ENCODE peak calls at places on chromosomes 11 and 22, in eight cellular contexts. K, T, G, V, I, A, E and N are unnamed samples.
A peak's percentile ranks its signal among the peaks of the same experiment; 100 is the strongest.

GRCh38 chr11:57904369-57904768 is 119.3 kb upstream of the OR9Q1 start:
- DNase-seq in K (no peak), T (no peak), G (no peak), V (no peak), I (no peak), A (no peak), E (no peak), N (no peak)

GRCh38 chr11:69969890-69970784 is 108.0 kb upstream of the ANO1 start:
- DNase-seq in K (no peak), T (no peak), G (no peak), V (no peak), I (no peak), A (no peak), E (no peak), N (no peak)

GRCh38 chr11:130413383-130414106 is 14.9 kb downstream of the ADAMTS8 start:
- DNase-seq in K (no peak), T (no peak), G (peak; percentile 91), V (no peak), I (no peak), A (no peak), E (no peak), N (peak; percentile 90)

GRCh38 chr11:111541209-111542061 is 915 bp downstream of the LAYN start:
- DNase-seq in K (no peak), T (no peak), G (peak; percentile 46), V (no peak), I (no peak), A (no peak), E (peak; percentile 77), N (peak; percentile 72)

GRCh38 chr11:18650859-18651557 is 16.9 kb upstream of the SPTY2D1 start:
- DNase-seq in K (no peak), T (no peak), G (peak; percentile 83), V (peak; percentile 68), I (peak; percentile 51), A (no peak), E (no peak), N (peak; percentile 47)

GRCh38 chr22:32879550-32879949 is 78.0 kb downstream of the TIMP3 start:
- DNase-seq in K (no peak), T (no peak), G (peak; percentile 3), V (no peak), I (no peak), A (no peak), E (no peak), N (no peak)

GRCh38 chr11:47435687-47436086 is 9.4 kb upstream of the PSMC3 start:
- DNase-seq in K (no peak), T (no peak), G (no peak), V (no peak), I (no peak), A (no peak), E (no peak), N (no peak)

GRCh38 chr22:20268350-20269012 is 363 bp upstream of the RTN4R start:
- DNase-seq in K (peak; percentile 53), T (no peak), G (peak; percentile 36), V (peak; percentile 74), I (peak; percentile 44), A (peak; percentile 50), E (peak; percentile 78), N (peak; percentile 89)

GRCh38 chr11:125393331-125393730 is 102.7 kb downstream of the FEZ1 start:
- DNase-seq in K (no peak), T (no peak), G (no peak), V (no peak), I (no peak), A (no peak), E (no peak), N (no peak)

GRCh38 chr11:127996825-127997224 is 590.5 kb downstream of the ETS1 start:
- DNase-seq in K (no peak), T (no peak), G (peak; percentile 81), V (no peak), I (no peak), A (no peak), E (no peak), N (peak; percentile 52)

GRCh38 chr22:44382461-44383038 is 69.8 kb upstream of the SHISAL1 start:
- DNase-seq in K (no peak), T (no peak), G (no peak), V (no peak), I (no peak), A (no peak), E (peak; percentile 24), N (no peak)

GRCh38 chr11:48107188-48107704 is 109.4 kb upstream of the OR4B1 start:
- DNase-seq in K (peak; percentile 65), T (no peak), G (peak; percentile 51), V (no peak), I (no peak), A (peak; percentile 19), E (no peak), N (peak; percentile 46)

GRCh38 chr22:40679964-40680818 is 907 bp downstream of the MCHR1 start:
- DNase-seq in K (no peak), T (no peak), G (peak; percentile 20), V (no peak), I (peak; percentile 56), A (no peak), E (no peak), N (peak; percentile 28)

GRCh38 chr11:15114501-15115475 is at the start of gene INSC:
- DNase-seq in K (no peak), T (no peak), G (no peak), V (no peak), I (no peak), A (no peak), E (no peak), N (peak; percentile 55)

GRCh38 chr11:130728185-130729160 is 187.8 kb downstream of the SNX19 start:
- DNase-seq in K (no peak), T (no peak), G (no peak), V (no peak), I (no peak), A (no peak), E (no peak), N (no peak)

GRCh38 chr11:68632802-68633201 is 51.5 kb upstream of the GAL start:
- DNase-seq in K (peak; percentile 94), T (no peak), G (peak; percentile 77), V (no peak), I (peak; percentile 79), A (peak; percentile 15), E (peak; percentile 58), N (no peak)

GRCh38 chr11:43505171-43505570 is 146.5 kb downstream of the TTC17 start:
- DNase-seq in K (no peak), T (peak; percentile 56), G (no peak), V (no peak), I (no peak), A (no peak), E (no peak), N (no peak)

GRCh38 chr11:126485021-126485781 is 129.7 kb downstream of the ST3GAL4 start:
- DNase-seq in K (peak; percentile 10), T (no peak), G (peak; percentile 27), V (no peak), I (no peak), A (no peak), E (no peak), N (peak; percentile 54)